ENCODE peak calls at places on chromosome 10, in nine cellular contexts. E, F, X, H, K, Z, S, T and V are unnamed samples.

GRCh38 chr10:35136263-35136815 is 9.7 kb downstream of the CREM start:
- DNase-seq in T (no peak), H (no peak), K (no peak), X (no peak), F (no peak), E (no peak), S (no peak), Z (no peak), V (no peak)

GRCh38 chr10:17220652-17221100 is 7.4 kb upstream of the VIM start:
- DNase-seq in F (no peak), Z (no peak), E (no peak), T (no peak), S (no peak), K (no peak), X (no peak), H (no peak), V (no peak)

GRCh38 chr10:99870051-99870730 is 87.8 kb downstream of the ABCC2 start:
- DNase-seq in F (no peak), K (no peak), H (no peak), E (no peak), Z (no peak), T (no peak), X (no peak), S (no peak), V (no peak)

GRCh38 chr10:83373659-83374058 is 765.6 kb upstream of the GHITM start:
- DNase-seq in K (no peak), H (no peak), E (no peak), S (no peak), F (no peak), T (peak; percentile 50), X (no peak), Z (no peak), V (no peak)

GRCh38 chr10:96450514-96451207 is 63.1 kb downstream of the TLL2 start:
- DNase-seq in K (no peak), S (no peak), E (no peak), X (peak; percentile 32), T (peak; percentile 82), H (no peak), Z (no peak), F (no peak), V (no peak)

GRCh38 chr10:103504181-103504783 is 10.8 kb downstream of the NEURL1 start:
- DNase-seq in K (peak; percentile 46), T (no peak), S (peak; percentile 89), H (no peak), E (no peak), Z (peak; percentile 61), X (no peak), F (no peak), V (no peak)

GRCh38 chr10:14483417-14483816 is 152.7 kb upstream of the FRMD4A start:
- DNase-seq in Z (no peak), E (no peak), F (no peak), K (no peak), T (no peak), S (no peak), X (peak; percentile 34), H (no peak), V (no peak)

GRCh38 chr10:62029401-62029800 is 127.9 kb downstream of the ARID5B start:
- DNase-seq in S (no peak), K (no peak), T (no peak), E (no peak), F (no peak), X (no peak), H (no peak), Z (no peak), V (no peak)

GRCh38 chr10:99364125-99364524 is 35.0 kb downstream of the CNNM1 start:
- DNase-seq in S (no peak), H (no peak), F (no peak), X (no peak), E (no peak), Z (no peak), K (no peak), T (no peak), V (no peak)

GRCh38 chr10:60454336-60454735 is 64.7 kb upstream of the ANK3 start:
- DNase-seq in E (no peak), K (no peak), F (no peak), S (no peak), T (peak; percentile 13), X (no peak), H (no peak), Z (no peak), V (no peak)

GRCh38 chr10:122122493-122122892 is 133.5 kb downstream of the TACC2 start:
- DNase-seq in S (no peak), T (no peak), X (no peak), F (no peak), E (no peak), K (no peak), Z (no peak), H (no peak), V (no peak)

GRCh38 chr10:73480158-73480557 is 15.7 kb downstream of the PPP3CB start:
- DNase-seq in F (no peak), E (no peak), H (no peak), K (no peak), Z (no peak), T (no peak), S (no peak), X (no peak), V (no peak)

GRCh38 chr10:24718031-24718855 is 5.4 kb downstream of the ARHGAP21 start:
- DNase-seq in K (no peak), T (no peak), H (no peak), F (no peak), S (peak; percentile 62), Z (no peak), X (no peak), E (no peak), V (no peak)

GRCh38 chr10:111093741-111094380 is 17.0 kb downstream of the ADRA2A start:
- DNase-seq in E (no peak), T (no peak), K (no peak), H (no peak), Z (no peak), X (no peak), F (no peak), S (no peak), V (no peak)

GRCh38 chr10:33227489-33227888 is 107.0 kb downstream of the NRP1 start:
- DNase-seq in K (no peak), X (no peak), F (no peak), H (no peak), E (no peak), T (no peak), S (no peak), Z (no peak), V (no peak)

GRCh38 chr10:6781133-6781770 is 201.2 kb upstream of the PRKCQ start:
- DNase-seq in S (no peak), K (no peak), F (no peak), Z (no peak), H (no peak), E (no peak), X (no peak), T (no peak), V (no peak)

GRCh38 chr10:76051007-76051936 is 619.8 kb downstream of the LRMDA start:
- DNase-seq in H (no peak), S (peak; percentile 100), X (no peak), F (no peak), K (no peak), T (peak; percentile 84), Z (peak; percentile 29), E (no peak), V (no peak)
- TF ChIP-seq CTCF in H (no peak), S (peak; percentile 37), X (no peak), F (no peak), K (no peak), T (peak; percentile 32), Z (no peak), E (no peak), V (no peak)

GRCh38 chr10:87782721-87783120 is 35.3 kb downstream of the ATAD1 start:
- DNase-seq in Z (no peak), S (no peak), H (no peak), F (no peak), T (no peak), E (no peak), X (no peak), K (no peak), V (no peak)

GRCh38 chr10:87790185-87790584 is 27.8 kb downstream of the ATAD1 start:
- DNase-seq in Z (no peak), H (no peak), F (no peak), S (no peak), T (no peak), E (no peak), K (no peak), X (no peak), V (no peak)

GRCh38 chr10:87781545-87781944 is 36.5 kb downstream of the ATAD1 start:
- DNase-seq in Z (no peak), X (no peak), T (no peak), H (no peak), S (no peak), E (no peak), F (no peak), K (no peak), V (no peak)

GRCh38 chr10:87786421-87786820 is 31.6 kb downstream of the ATAD1 start:
- DNase-seq in H (no peak), K (no peak), E (no peak), T (no peak), F (no peak), Z (no peak), X (no peak), S (no peak), V (no peak)
- H3K4me1 ChIP-seq in H (no peaks in the 10 kb centered on the region), K (no peaks in the 10 kb centered on the region), E (no peaks in the 10 kb centered on the region), T (no peaks in the 10 kb centered on the region), F (no peaks in the 10 kb centered on the region), Z (no peaks in the 10 kb centered on the region), X (no peaks in the 10 kb centered on the region), S (no peaks in the 10 kb centered on the region), V (no peaks in the 10 kb centered on the region)

DNA sequence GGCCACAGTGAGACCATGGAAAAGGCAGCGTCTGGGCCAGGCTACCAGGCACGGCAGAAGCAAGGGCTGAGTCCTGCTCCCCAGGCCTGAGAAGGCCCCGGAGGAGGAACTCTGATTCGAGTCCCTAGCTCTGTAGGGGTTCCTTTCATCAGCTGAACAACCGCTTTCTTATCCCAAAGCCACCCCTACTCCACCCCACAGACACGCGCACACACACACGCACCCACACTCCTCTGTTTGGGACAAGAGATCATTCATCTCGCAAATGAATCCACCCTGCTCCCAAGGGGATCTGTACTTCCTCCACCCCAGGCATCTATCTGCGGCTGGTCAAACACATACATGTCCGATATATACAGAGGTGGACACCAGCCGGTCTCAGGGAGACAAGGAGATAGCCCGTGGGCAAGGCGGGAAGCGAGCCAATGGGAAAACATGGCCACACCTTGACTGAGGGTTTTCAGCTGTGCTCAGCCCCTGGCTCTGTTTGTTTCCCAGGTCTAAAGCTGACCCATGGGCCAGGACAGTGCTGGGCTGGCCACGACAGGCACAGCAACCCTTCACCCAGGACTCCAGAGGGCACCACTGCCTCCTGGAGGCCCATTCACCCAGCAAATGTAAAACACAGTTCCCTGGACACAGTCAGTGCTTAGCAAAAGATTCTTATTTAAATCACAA is 7.3 kb downstream of the ZCCHC24 start:
- DNase-seq in T (no peak), F (no peak), E (no peak), S (no peak), Z (no peak), K (no peak), X (no peak), H (no peak), V (no peak)
- TF ChIP-seq CTCF in T (peak; percentile 31), F (peak; percentile 44), E (peak; percentile 14), S (peak; percentile 62), Z (no peak), K (peak; percentile 33), X (no peak), H (no peak), V (peak; percentile 5)

DNA sequence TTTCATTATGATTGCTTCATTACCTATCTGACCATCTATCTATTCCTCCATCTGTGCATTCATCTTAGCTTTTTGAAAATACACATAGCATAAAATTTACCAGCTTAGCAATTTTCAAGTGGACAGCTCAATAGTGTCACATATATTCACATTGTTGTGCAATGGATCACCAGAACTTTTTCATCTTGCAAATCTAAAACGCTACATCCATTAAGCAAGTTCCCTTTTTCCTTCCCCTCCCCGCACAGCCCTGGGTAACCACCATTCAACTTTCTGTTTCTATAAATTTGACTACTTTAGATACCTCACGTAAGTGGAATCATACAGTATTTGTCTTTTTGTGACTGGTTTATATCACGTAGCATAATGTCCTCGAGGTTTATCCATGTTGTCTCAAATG is 78.0 kb upstream of the ADRB1 start:
- DNase-seq in E (no peak), H (no peak), K (no peak), Z (no peak), X (peak; percentile 10), S (no peak), T (no peak), F (no peak), V (no peak)
- H3K4me1 ChIP-seq in E (no peaks in the 10 kb centered on the region), H (peaks cover 18% of the 10 kb centered on the region), K (no peaks in the 10 kb centered on the region), Z (peaks cover 5% of the 10 kb centered on the region), X (no peaks in the 10 kb centered on the region), S (peaks cover 16% of the 10 kb centered on the region), T (peaks cover 8% of the 10 kb centered on the region), F (no peaks in the 10 kb centered on the region), V (no peaks in the 10 kb centered on the region)